ENCODE peak calls at places on chromosomes 16 and 17, in eight cellular contexts. V is pancreas, Q is IMR-90, P is GM20000, Z is AG09309, K is HCT116, S is osteocyte, E is thoracic aorta. X is an unnamed sample.

GRCh38 chr17:50774225-50774803 is 7.0 kb upstream of the ANKRD40CL start:
- DNase-seq in E (no peak), Z (no peak), Q (no peak), V (no peak), K (no peak), P (no peak), S (no peak), X (no peak)

GRCh38 chr17:1745513-1746020 is 2.9 kb downstream of the SERPINF2 start:
- DNase-seq in P (no peak), Z (no peak), V (no peak), Q (no peak), E (no peak), S (peak; percentile 82), K (no peak), X (no peak)

GRCh38 chr17:61221597-61222471 is 177.8 kb upstream of the TBX2 start:
- DNase-seq in Q (peak; percentile 37), V (no peak), Z (no peak), P (no peak), E (no peak), S (no peak), K (no peak), X (no peak)

GRCh38 chr17:38893612-38894011 is 23.8 kb downstream of the LASP1 start:
- DNase-seq in S (no peak), K (no peak), P (no peak), Q (no peak), Z (no peak), E (no peak), V (no peak), X (no peak)

GRCh38 chr16:3602320-3602653 is 9.1 kb downstream of the SLX4 start:
- DNase-seq in K (no peak), S (no peak), Z (no peak), Q (no peak), P (no peak), E (no peak), V (no peak), X (no peak)

GRCh38 chr17:42121066-42121769 is at the start of gene KAT2A:
- DNase-seq in Q (peak; percentile 77), S (peak; percentile 91), E (no peak), Z (no peak), V (peak; percentile 91), K (peak; percentile 53), P (peak; percentile 96), X (peak; percentile 83)

GRCh38 chr17:6098466-6099180 is 28.4 kb downstream of the WSCD1 start:
- DNase-seq in Q (no peak), P (no peak), Z (no peak), E (no peak), K (no peak), V (no peak), S (no peak), X (no peak)

GRCh38 chr17:60713619-60714018 is 36.0 kb downstream of the BCAS3 start:
- DNase-seq in Q (no peak), V (no peak), K (no peak), E (no peak), S (no peak), P (no peak), Z (no peak), X (no peak)

GRCh38 chr17:34493903-34494302 is 85.5 kb upstream of the TMEM132E start:
- DNase-seq in S (no peak), E (no peak), P (no peak), Q (no peak), K (no peak), Z (no peak), V (no peak), X (no peak)

GRCh38 chr16:3152273-3153076 is 17.6 kb downstream of the ZNF213 start:
- DNase-seq in Q (peak; percentile 90), P (peak; percentile 64), S (peak; percentile 95), E (peak; percentile 77), V (peak; percentile 90), Z (peak; percentile 62), K (peak; percentile 89), X (peak; percentile 93)

GRCh38 chr17:80445152-80446110 is 30.5 kb downstream of the ENDOV start:
- DNase-seq in K (no peak), E (no peak), Z (no peak), Q (no peak), S (no peak), P (no peak), V (no peak), X (no peak)

GRCh38 chr17:35804658-35805192 is 4.6 kb upstream of the TAF15 start:
- DNase-seq in P (peak; percentile 91), K (peak; percentile 87), E (no peak), V (no peak), Q (peak; percentile 92), S (no peak), Z (peak; percentile 93), X (peak; percentile 27)

GRCh38 chr17:20045476-20045875 is 36.3 kb downstream of the SPECC1 start:
- DNase-seq in S (no peak), V (no peak), Q (no peak), K (no peak), P (no peak), Z (no peak), E (no peak), X (no peak)

GRCh38 chr16:53458623-53459022 is 24.4 kb downstream of the RBL2 start:
- DNase-seq in S (no peak), Z (no peak), V (no peak), E (no peak), K (no peak), P (no peak), Q (no peak), X (no peak)

GRCh38 chr17:10993126-10993525 is 155.2 kb upstream of the PIRT start:
- DNase-seq in S (no peak), P (no peak), Q (no peak), K (no peak), Z (no peak), V (no peak), E (no peak), X (no peak)

GRCh38 chr16:6193718-6194117 is 1096.1 kb upstream of the EEF2KMT start:
- DNase-seq in Z (no peak), E (no peak), K (no peak), Q (no peak), S (no peak), V (no peak), P (no peak), X (peak; percentile 79)

DNA sequence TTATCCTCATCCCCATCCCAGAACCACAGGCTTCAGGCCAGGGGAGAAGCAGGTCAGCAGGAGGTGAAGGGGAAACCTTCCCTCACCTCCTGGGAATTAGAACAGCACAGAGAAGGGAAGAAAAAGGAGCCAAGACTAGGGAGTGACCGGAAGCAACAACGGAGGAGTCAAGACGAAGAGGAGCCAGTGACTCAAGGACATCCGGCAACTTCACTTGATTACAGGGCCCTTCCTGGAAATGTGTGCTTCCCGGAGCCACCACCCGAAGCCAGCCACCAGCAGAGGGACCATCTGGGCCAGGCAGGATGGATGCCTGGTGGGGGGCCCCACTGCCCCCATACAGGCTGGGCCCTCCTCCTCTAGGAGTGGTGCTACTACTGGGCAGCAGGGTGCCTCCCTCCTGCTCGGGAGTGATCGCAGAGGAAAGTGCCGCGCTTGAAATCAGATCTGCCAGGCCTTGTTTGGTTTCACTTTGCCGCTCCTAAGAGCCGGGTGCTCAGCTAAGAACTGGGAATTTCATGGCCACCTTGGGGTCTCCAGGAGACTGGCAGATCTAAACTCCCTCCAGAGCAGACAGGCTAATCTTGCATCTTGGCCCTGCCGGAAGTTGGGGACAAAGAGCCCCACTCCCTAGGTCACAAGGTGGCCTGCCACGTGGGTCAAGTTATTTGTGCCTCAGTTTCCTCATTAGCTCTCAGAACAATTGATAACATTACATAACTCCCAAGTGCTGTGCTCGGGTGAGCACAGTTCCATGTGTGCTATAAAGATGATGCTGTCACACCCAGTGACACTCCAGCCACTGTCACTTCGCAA is 6.6 kb downstream of the CDC42EP4 start:
- DNase-seq in E (peak; percentile 72), V (peak; percentile 68), Q (peak; percentile 78), Z (no peak), P (no peak), S (peak; percentile 91), K (peak; percentile 55), X (peak; percentile 51)
- TF ChIP-seq CTCF in E (no peak), V (no peak), Q (peak; percentile 43), Z (peak; percentile 46), P (no peak), S (peak; percentile 56), K (peak; percentile 53), X (no peak)

DNA sequence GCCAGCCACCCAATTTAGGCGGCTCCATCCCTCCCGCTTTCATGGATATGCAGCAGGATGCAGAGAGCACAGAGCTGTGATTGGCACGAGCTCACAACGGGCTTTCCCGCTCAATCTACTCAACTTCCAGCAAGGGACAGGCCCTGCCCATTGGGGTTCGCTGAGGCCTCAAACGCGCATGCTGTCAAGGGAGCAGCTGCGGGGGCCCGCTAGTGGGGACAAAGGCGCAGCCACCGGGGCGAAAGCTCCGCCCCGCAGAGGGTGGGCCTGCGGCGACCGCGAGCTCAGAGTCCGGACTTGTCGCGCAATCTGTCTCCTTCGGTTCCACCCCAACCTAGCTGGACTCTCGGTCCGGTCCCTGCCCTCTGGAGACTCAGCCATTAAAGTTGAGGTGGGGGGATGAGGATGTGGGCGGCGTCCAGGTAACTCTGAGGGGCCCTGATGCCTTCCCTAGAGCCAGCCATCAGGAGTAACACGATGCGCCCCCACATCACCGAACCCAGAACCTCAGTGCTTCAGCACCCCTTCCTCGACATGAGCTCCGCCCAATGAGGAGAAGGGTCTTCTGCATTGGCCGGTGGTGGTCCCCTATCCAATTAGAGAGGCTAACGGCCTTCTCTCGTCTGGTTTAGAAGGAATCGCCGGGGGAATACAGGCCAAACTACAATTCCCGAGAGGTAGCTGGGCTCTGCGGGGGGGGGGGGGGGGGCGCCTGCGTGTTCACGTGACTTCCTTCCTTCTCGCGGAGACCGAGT is 489 bp upstream of the NFATC3 start:
- DNase-seq in P (peak; percentile 88), Q (peak; percentile 61), K (no peak), V (peak; percentile 82), S (peak; percentile 90), Z (no peak), E (peak; percentile 77), X (peak; percentile 84)
- TF ChIP-seq CTCF in P (no peak), Q (no peak), K (no peak), V (no peak), S (no peak), Z (no peak), E (no peak), X (no peak)

DNA sequence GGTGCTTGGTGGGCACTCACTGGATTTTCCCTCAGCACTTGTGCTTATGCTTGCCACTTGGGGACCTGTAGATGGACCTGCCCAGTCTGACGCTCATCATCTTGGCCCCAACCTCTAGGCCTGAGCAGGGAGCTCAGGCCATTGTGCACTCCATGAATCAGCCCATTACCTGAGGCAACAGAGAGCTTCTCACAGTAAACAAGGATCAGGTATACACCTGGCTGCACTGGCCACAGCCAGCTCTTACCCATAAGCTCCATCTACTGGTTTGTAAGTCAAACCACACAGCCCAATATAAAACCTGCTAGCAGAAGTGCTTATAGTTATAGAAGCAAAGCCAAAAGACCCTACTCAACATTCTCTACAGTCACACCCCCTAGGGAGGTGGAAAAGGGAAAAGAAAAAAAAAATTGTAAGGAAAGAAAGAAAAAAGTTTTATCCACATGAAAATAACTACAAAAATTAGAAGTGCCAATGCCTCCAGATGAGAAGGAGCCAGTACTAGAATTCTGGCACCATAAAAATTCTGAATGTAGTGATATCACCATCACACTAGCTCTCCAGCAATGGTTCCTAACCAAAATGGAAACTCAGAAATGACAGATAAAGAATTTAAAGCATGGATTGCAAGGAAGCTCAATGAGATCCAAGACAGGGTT is 87.8 kb upstream of the CDH5 start:
- DNase-seq in Q (no peak), S (no peak), V (no peak), K (no peak), P (no peak), E (no peak), Z (no peak), X (no peak)
- TF ChIP-seq CTCF in Q (no peak), S (no peak), V (no peak), K (peak; percentile 35), P (no peak), E (no peak), Z (no peak), X (no peak)

GRCh38 chr17:7555320-7555948 is 3.1 kb upstream of the TNFSF13 start:
- DNase-seq in Q (no peak), E (no peak), P (no peak), Z (no peak), V (no peak), K (no peak), S (no peak), X (no peak)
- TF ChIP-seq CTCF in Q (peak; percentile 3), E (no peak), P (no peak), Z (peak; percentile 23), V (no peak), K (no peak), S (peak; percentile 15), X (no peak)

X was measured in nephron progenitor cell.